ENCODE peak calls at places on chromosome 2, in five cellular contexts. S is GM12878, E is H1, W is HepG2, J is K562. P is an unnamed sample.

GRCh38 chr2:161172901-161173540 is 12.8 kb downstream of the TANK start:
- DNase-seq in S (no peak), W (no peak), E (no peak), J (peak), P (no peak)

GRCh38 chr2:20067992-20068727 is 16.7 kb upstream of the LAPTM4A start:
- DNase-seq in E (no peak), S (no peak), W (no peak), J (no peak), P (no peak)

GRCh38 chr2:111684611-111685010 is 199.4 kb downstream of the ANAPC1 start:
- DNase-seq in S (no peak), E (no peak), W (no peak), J (no peak), P (no peak)

GRCh38 chr2:170711196-170711773 is 3.9 kb upstream of the SP5 start:
- DNase-seq in S (no peak), W (peak), J (no peak), E (no peak), P (no peak)

GRCh38 chr2:102615620-102616436 is 3.5 kb upstream of the SLC9A2 start:
- DNase-seq in J (peak), E (no peak), S (no peak), W (peak), P (peak)

GRCh38 chr2:85577386-85578242 is at the start of gene VAMP8:
- DNase-seq in S (no peak), E (peak), W (peak), J (peak), P (peak)

GRCh38 chr2:179768765-179769164 is 92.6 kb downstream of the ZNF385B start:
- DNase-seq in E (no peak), S (no peak), W (no peak), J (no peak), P (no peak)

GRCh38 chr2:85132834-85133637 is at the start of gene TCF7L1:
- DNase-seq in E (peak), S (no peak), J (peak), W (peak), P (peak)

GRCh38 chr2:231928481-231928880 is 2.3 kb upstream of the NPPC start:
- DNase-seq in E (no peak), W (peak), S (no peak), J (no peak), P (no peak)

GRCh38 chr2:41711736-41712135 is 336.1 kb upstream of the PKDCC start:
- DNase-seq in E (no peak), S (no peak), W (peak), J (no peak), P (no peak)

GRCh38 chr2:41706261-41706660 is 341.6 kb upstream of the PKDCC start:
- DNase-seq in W (no peak), E (no peak), J (no peak), S (no peak), P (no peak)

GRCh38 chr2:41709702-41710599 is 337.9 kb upstream of the PKDCC start:
- DNase-seq in S (no peak), W (no peak), J (no peak), E (no peak), P (no peak)

GRCh38 chr2:41707790-41708451 is 339.9 kb upstream of the PKDCC start:
- DNase-seq in J (no peak), E (no peak), W (no peak), S (no peak), P (no peak)

GRCh38 chr2:41710944-41711343 is 336.9 kb upstream of the PKDCC start:
- DNase-seq in W (no peak), S (no peak), J (no peak), E (no peak), P (no peak)
- TF ChIP-seq SRF in W (no peak), S (no peak), J (no peak), E (no peak), P (no peak)

GRCh38 chr2:212914392-212914791 is 237.0 kb downstream of the IKZF2 start:
- DNase-seq in E (no peak), S (no peak), J (no peak), W (no peak), P (no peak)
- H3K4me3 ChIP-seq in E (no peak), S (no peak), J (no peak), W (no peak), P (no peak)

GRCh38 chr2:188297983-188298382 is 6.3 kb downstream of the GULP1 start:
- DNase-seq in E (no peak), S (no peak), W (no peak), J (no peak), P (no peak)

GRCh38 chr2:188294547-188294946 is 2.9 kb downstream of the GULP1 start:
- DNase-seq in E (no peak), S (no peak), W (no peak), J (no peak), P (no peak)

GRCh38 chr2:188293601-188294482 is 2.2 kb downstream of the GULP1 start:
- DNase-seq in E (no peak), J (peak), W (no peak), S (no peak), P (peak)

GRCh38 chr2:188292446-188293239 is 969 bp downstream of the GULP1 start:
- DNase-seq in W (no peak), E (no peak), J (peak), S (no peak), P (peak)

DNA sequence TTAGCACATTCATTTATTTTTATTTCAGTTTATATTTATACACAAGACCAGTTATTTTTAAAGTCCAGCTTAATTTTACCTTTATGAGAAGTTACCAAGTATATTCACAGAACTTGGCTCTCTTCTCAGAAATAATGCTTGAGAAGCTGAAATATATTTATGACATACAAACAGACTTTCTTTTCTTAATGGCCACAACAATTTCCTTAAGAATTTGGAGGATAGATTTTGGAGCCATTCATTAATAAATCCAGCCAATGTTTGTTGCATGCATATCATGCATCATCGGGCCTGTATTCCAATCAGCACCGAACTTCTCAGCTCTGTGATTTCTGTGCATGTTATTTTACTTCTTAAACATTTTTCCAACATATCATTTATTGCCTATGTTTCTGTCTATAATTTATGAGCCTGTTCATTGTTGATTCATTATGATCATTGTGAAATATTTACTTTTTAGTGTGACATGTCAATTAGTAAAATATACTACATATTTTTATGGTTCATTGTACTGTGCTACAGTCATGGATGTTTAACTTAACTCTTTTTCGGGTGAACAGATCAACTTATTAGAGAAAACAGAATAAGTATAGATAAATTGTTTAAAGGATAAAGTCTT is 3.5 kb downstream of the GULP1 start:
- DNase-seq in J (no peak), W (no peak), E (no peak), S (no peak), P (no peak)
- TF ChIP-seq ATF3 in J (no peak), W (no peak), E (no peak), S (no peak), P (no peak)

GRCh38 chr2:197304556-197305011 is 6.0 kb downstream of the ANKRD44 start:
- DNase-seq in S (no peak), E (no peak), J (no peak), W (no peak), P (no peak)

GRCh38 chr2:197306691-197307030 is 3.9 kb downstream of the ANKRD44 start:
- DNase-seq in S (no peak), W (no peak), E (no peak), J (no peak), P (no peak)

GRCh38 chr2:197307236-197307932 is 3.2 kb downstream of the ANKRD44 start:
- DNase-seq in S (no peak), W (no peak), E (no peak), J (no peak), P (no peak)

GRCh38 chr2:197307933-197308521 is 2.6 kb downstream of the ANKRD44 start:
- DNase-seq in E (no peak), W (no peak), S (no peak), J (no peak), P (no peak)

GRCh38 chr2:197306024-197306690 is 4.4 kb downstream of the ANKRD44 start:
- DNase-seq in S (no peak), E (no peak), W (no peak), J (no peak), P (no peak)
- TF ChIP-seq SRF in S (no peak), E (no peak), W (no peak), J (no peak), P (no peak)

DNA sequence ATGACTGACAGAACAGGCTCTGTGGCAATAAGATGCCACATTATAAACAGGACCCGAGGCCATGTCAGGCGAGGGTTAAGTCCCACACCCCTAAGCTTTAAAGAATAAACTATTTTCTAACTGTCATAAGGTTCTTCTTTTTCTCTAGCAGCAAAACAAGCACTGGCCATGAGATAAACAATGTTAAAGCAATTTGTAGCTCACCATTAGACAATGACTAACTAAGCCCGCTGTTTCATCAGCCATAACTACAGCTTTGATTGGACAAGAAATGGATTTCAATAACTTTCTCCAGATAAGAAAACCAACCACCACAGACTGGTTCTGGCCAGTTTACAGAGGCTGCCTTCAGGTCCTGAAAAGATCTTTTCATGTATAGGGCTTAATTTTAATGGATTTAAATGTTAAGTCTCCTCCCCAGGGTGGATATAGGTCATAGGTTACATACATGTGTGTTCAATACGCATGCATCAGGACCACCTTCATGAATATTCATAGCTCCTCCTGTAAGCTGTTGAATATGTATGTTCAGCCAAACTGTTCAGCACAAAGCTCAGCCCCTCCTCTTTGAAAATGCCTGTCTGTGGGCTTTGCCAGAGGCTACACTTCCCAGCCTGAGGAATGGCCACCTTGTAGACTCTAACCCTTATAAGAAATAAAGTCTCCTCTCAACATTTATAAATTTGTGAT is 108.7 kb upstream of the RAB6C start:
- DNase-seq in E (no peak), S (no peak), W (no peak), J (no peak), P (no peak)
- H3K4me3 ChIP-seq in E (no peak), S (no peak), W (no peak), J (no peak), P (no peak)

GRCh38 chr2:47313141-47313691 is 89.7 kb upstream of the MSH2 start:
- DNase-seq in E (no peak), S (no peak), W (peak), J (peak), P (peak)
- TF ChIP-seq ATF3 in E (no peak), S (no peak), W (peak), J (peak), P (no peak)

GRCh38 chr2:174014021-174014698 is 49.0 kb upstream of the SP3 start:
- DNase-seq in E (no peak), J (no peak), W (no peak), S (no peak), P (no peak)

GRCh38 chr2:174014699-174015070 is 49.5 kb upstream of the SP3 start:
- DNase-seq in J (no peak), E (no peak), S (no peak), W (no peak), P (no peak)

GRCh38 chr2:174011796-174012195 is 46.6 kb upstream of the SP3 start:
- DNase-seq in J (no peak), E (no peak), S (no peak), W (no peak), P (no peak)

GRCh38 chr2:174013310-174013751 is 48.2 kb upstream of the SP3 start:
- DNase-seq in E (no peak), J (no peak), W (no peak), S (no peak), P (no peak)

GRCh38 chr2:174012347-174013309 is 47.5 kb upstream of the SP3 start:
- DNase-seq in S (no peak), J (no peak), E (no peak), W (no peak), P (no peak)
- TF ChIP-seq SRF in S (no peak), J (no peak), E (no peak), W (no peak), P (no peak)

GRCh38 chr2:198097628-198098027 is 293.2 kb downstream of the PLCL1 start:
- DNase-seq in J (no peak), E (no peak), S (peak), W (no peak), P (no peak)
- H3K4me3 ChIP-seq in J (no peak), E (no peak), S (no peak), W (no peak), P (no peak)

GRCh38 chr2:79723830-79724229 is 211.0 kb downstream of the CTNNA2 start:
- DNase-seq in E (no peak), W (no peak), S (no peak), J (no peak), P (no peak)
- TF ChIP-seq ATF3 in E (no peak), W (no peak), S (no peak), J (no peak), P (no peak)